ENCODE peak calls at places on chromosome 12, in six cellular contexts. T is neuronal stem cell, S is H9, Y is IMR-90, O is mesendoderm, Q is trophoblast cell. J is an unnamed sample.

GRCh38 chr12:123024819-123025391 is 44.4 kb downstream of the ARL6IP4 start:
- DNase-seq in T (no peak), S (no peak), Y (peak; percentile 55), O (no peak), Q (peak; percentile 83), J (peak; percentile 42)

GRCh38 chr12:109770861-109771670 is 57.4 kb downstream of the FAM222A start:
- DNase-seq in T (no peak), S (peak; percentile 23), Y (no peak), O (no peak), Q (no peak), J (no peak)

GRCh38 chr12:130281157-130281799 is 56.4 kb upstream of the PIWIL1 start:
- DNase-seq in T (peak; percentile 23), S (peak; percentile 87), Y (no peak), O (peak; percentile 67), Q (no peak), J (no peak)

GRCh38 chr12:47889040-47889439 is 15.8 kb downstream of the VDR start:
- DNase-seq in T (no peak), S (no peak), Y (no peak), O (no peak), Q (no peak), J (no peak)

GRCh38 chr12:52975820-52976573 is 27.1 kb downstream of the KRT18 start:
- DNase-seq in T (no peak), S (peak; percentile 86), Y (peak; percentile 27), O (peak; percentile 94), Q (peak; percentile 56), J (peak; percentile 82)

GRCh38 chr12:115374480-115375187 is 690.7 kb upstream of the TBX3 start:
- DNase-seq in T (no peak), S (no peak), Y (no peak), O (peak; percentile 87), Q (no peak), J (no peak)

GRCh38 chr12:120932956-120933526 is 28.9 kb upstream of the SPPL3 start:
- DNase-seq in T (no peak), S (no peak), Y (no peak), O (no peak), Q (no peak), J (no peak)

GRCh38 chr12:82414926-82415325 is 56.6 kb downstream of the METTL25 start:
- DNase-seq in T (no peak), S (no peak), Y (no peak), O (no peak), Q (no peak), J (no peak)

GRCh38 chr12:19008102-19008501 is 121.4 kb upstream of the PLEKHA5 start:
- DNase-seq in T (no peak), S (no peak), Y (no peak), O (no peak), Q (no peak), J (no peak)

GRCh38 chr12:67647547-67648305 is 819 bp upstream of the DYRK2 start:
- DNase-seq in T (peak; percentile 79), S (peak; percentile 92), Y (peak; percentile 88), O (peak; percentile 97), Q (peak; percentile 86), J (peak; percentile 97)

GRCh38 chr12:67648306-67649164 is at the start of gene DYRK2:
- DNase-seq in T (peak; percentile 82), S (peak; percentile 78), Y (peak; percentile 74), O (peak; percentile 84), Q (peak; percentile 73), J (peak; percentile 84)

GRCh38 chr12:67650528-67651379 is 2.2 kb downstream of the DYRK2 start:
- DNase-seq in T (no peak), S (no peak), Y (no peak), O (peak; percentile 21), Q (no peak), J (no peak)

GRCh38 chr12:67650127-67650495 is 1.6 kb downstream of the DYRK2 start:
- DNase-seq in T (no peak), S (no peak), Y (no peak), O (no peak), Q (no peak), J (peak; percentile 54)

GRCh38 chr12:67649165-67650126 is 901 bp downstream of the DYRK2 start:
- DNase-seq in T (no peak), S (no peak), Y (no peak), O (peak; percentile 29), Q (no peak), J (no peak)
- H4K8ac ChIP-seq in T (no peak overlapping the region), S (no peak overlapping the region), Y (peak overlapping the region; percentile 84), O (peak overlapping the region; percentile 91), Q (peak overlapping the region; percentile 85), J (peak overlapping the region; percentile 84)

GRCh38 chr12:30796508-30796780 is 41.7 kb upstream of the CAPRIN2 start:
- DNase-seq in T (peak; percentile 66), S (peak; percentile 81), Y (peak; percentile 67), O (no peak), Q (no peak), J (no peak)

GRCh38 chr12:30795660-30796507 is 41.1 kb upstream of the CAPRIN2 start:
- DNase-seq in T (peak; percentile 53), S (peak; percentile 89), Y (peak; percentile 80), O (peak; percentile 95), Q (no peak), J (peak; percentile 87)

GRCh38 chr12:30794591-30795409 is 40.0 kb upstream of the CAPRIN2 start:
- DNase-seq in T (peak; percentile 23), S (peak; percentile 90), Y (peak; percentile 85), O (peak; percentile 99), Q (no peak), J (peak; percentile 81)

GRCh38 chr12:30794020-30794419 is 39.3 kb upstream of the CAPRIN2 start:
- DNase-seq in T (no peak), S (no peak), Y (no peak), O (peak; percentile 39), Q (no peak), J (no peak)

GRCh38 chr12:30795410-30795659 is 40.6 kb upstream of the CAPRIN2 start:
- DNase-seq in T (peak; percentile 35), S (no peak), Y (no peak), O (no peak), Q (no peak), J (no peak)
- H4K8ac ChIP-seq in T (no peak overlapping the region), S (no peak overlapping the region), Y (peak overlapping the region; percentile 91), O (no peak overlapping the region), Q (peak overlapping the region; percentile 18), J (peak overlapping the region; percentile 93)

DNA sequence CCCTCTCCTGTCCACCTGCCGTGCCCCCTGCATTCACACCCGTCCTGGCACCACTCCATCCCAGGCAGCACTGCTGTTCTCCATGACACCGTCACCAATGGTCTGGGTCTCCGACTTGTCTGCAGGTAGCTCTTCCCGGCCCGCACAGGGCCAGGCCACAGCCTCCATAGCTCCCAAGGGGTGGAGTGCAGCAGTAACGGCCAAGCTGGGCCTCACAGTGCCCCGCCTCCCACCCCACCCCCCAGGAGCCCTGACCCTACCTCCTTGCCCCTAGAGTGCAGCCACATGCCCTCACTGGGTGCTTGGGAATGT is 12.9 kb downstream of the FBRSL1 start:
- DNase-seq in T (no peak), S (no peak), Y (no peak), O (no peak), Q (no peak), J (no peak)
- H4K8ac ChIP-seq in T (no peak overlapping the region), S (no peak overlapping the region), Y (no peak overlapping the region), O (no peak overlapping the region), Q (no peak overlapping the region), J (no peak overlapping the region)

GRCh38 chr12:117234441-117234840 is 44.2 kb upstream of the FBXO21 start:
- DNase-seq in T (no peak), S (no peak), Y (no peak), O (no peak), Q (no peak), J (no peak)
- H4K8ac ChIP-seq in T (no peak overlapping the region), S (no peak overlapping the region), Y (no peak overlapping the region), O (no peak overlapping the region), Q (no peak overlapping the region), J (no peak overlapping the region)

GRCh38 chr12:31029466-31029865 is 44.2 kb upstream of the DDX11 start:
- DNase-seq in T (no peak), S (peak; percentile 33), Y (no peak), O (no peak), Q (no peak), J (no peak)
- H4K8ac ChIP-seq in T (no peak overlapping the region), S (no peak overlapping the region), Y (no peak overlapping the region), O (no peak overlapping the region), Q (no peak overlapping the region), J (no peak overlapping the region)

GRCh38 chr12:754238-754816 is 1.9 kb downstream of the WNK1 start:
- DNase-seq in T (no peak), S (no peak), Y (no peak), O (no peak), Q (peak; percentile 20), J (peak; percentile 42)

GRCh38 chr12:753401-754237 is 1.2 kb downstream of the WNK1 start:
- DNase-seq in T (no peak), S (peak; percentile 50), Y (no peak), O (peak; percentile 76), Q (no peak), J (peak; percentile 44)

GRCh38 chr12:751828-752672 is at the start of gene WNK1:
- DNase-seq in T (peak; percentile 98), S (peak; percentile 99), Y (peak; percentile 99), O (peak; percentile 100), Q (peak; percentile 98), J (peak; percentile 99)

GRCh38 chr12:751192-751827 is 1.1 kb upstream of the WNK1 start:
- DNase-seq in T (peak; percentile 96), S (peak; percentile 98), Y (peak; percentile 96), O (peak; percentile 99), Q (peak; percentile 99), J (peak; percentile 97)

GRCh38 chr12:752673-753400 is 458 bp downstream of the WNK1 start:
- DNase-seq in T (no peak), S (peak; percentile 39), Y (peak; percentile 21), O (peak; percentile 67), Q (peak; percentile 29), J (peak; percentile 71)
- H4K8ac ChIP-seq in T (peak overlapping the region; percentile 17), S (no peak overlapping the region), Y (peak overlapping the region; percentile 81), O (no peak overlapping the region), Q (peak overlapping the region; percentile 92), J (peak overlapping the region; percentile 59)

GRCh38 chr12:124208469-124208868 is 86.4 kb upstream of the RFLNA start:
- DNase-seq in T (no peak), S (no peak), Y (no peak), O (no peak), Q (no peak), J (no peak)
- H4K8ac ChIP-seq in T (no peak overlapping the region), S (no peak overlapping the region), Y (no peak overlapping the region), O (no peak overlapping the region), Q (no peak overlapping the region), J (no peak overlapping the region)

J was measured in mesenchymal stem cell.